ENCODE peak calls at places on chromosome 19, in eight cellular contexts. J is transverse colon, U is tibial nerve, R is ovary, S is K562, V is suprapubic skin, M is sigmoid colon, L is HepG2. X is an unnamed sample.
A peak's percentile ranks its signal among the peaks of the same experiment; 100 is the strongest.

GRCh38 chr19:48661746-48662145 is 11.1 kb downstream of the NTN5 start:
- DNase-seq in J (no peak), U (no peak), R (no peak), S (no peak), V (peak; percentile 61), M (no peak), L (no peak), X (no peak)

GRCh38 chr19:58356236-58356970 is 3.1 kb upstream of the A1BG start:
- DNase-seq in J (no peak), U (no peak), R (no peak), S (no peak), V (no peak), M (peak; percentile 46), L (no peak), X (no peak)

GRCh38 chr19:4342421-4343055 is 824 bp upstream of the MPND start:
- DNase-seq in J (peak; percentile 96), U (peak; percentile 89), R (peak; percentile 96), S (peak; percentile 97), V (peak; percentile 98), M (peak; percentile 99), L (peak; percentile 100), X (peak; percentile 88)

GRCh38 chr19:53982056-53982455 is 9.4 kb upstream of the CACNG6 start:
- DNase-seq in J (no peak), U (no peak), R (no peak), S (no peak), V (no peak), M (no peak), L (no peak), X (no peak)

GRCh38 chr19:21581646-21582045 is 76.2 kb downstream of the ZNF429 start:
- DNase-seq in J (no peak), U (no peak), R (no peak), S (no peak), V (no peak), M (no peak), L (no peak), X (no peak)

GRCh38 chr19:7673995-7674667 is 2.8 kb upstream of the MCEMP1 start:
- DNase-seq in J (peak; percentile 77), U (no peak), R (no peak), S (peak; percentile 90), V (peak; percentile 87), M (peak; percentile 83), L (peak; percentile 21), X (peak; percentile 47)

GRCh38 chr19:18157465-18158063 is 4.6 kb downstream of the PIK3R2 start:
- DNase-seq in J (no peak), U (no peak), R (no peak), S (no peak), V (no peak), M (no peak), L (no peak), X (no peak)

GRCh38 chr19:29964171-29964570 is 22.1 kb downstream of the URI1 start:
- DNase-seq in J (no peak), U (no peak), R (no peak), S (no peak), V (no peak), M (no peak), L (no peak), X (no peak)

GRCh38 chr19:2540646-2541454 is 64.9 kb downstream of the GADD45B start:
- DNase-seq in J (peak; percentile 82), U (peak; percentile 73), R (peak; percentile 83), S (no peak), V (peak; percentile 93), M (peak; percentile 98), L (peak; percentile 95), X (peak; percentile 87)

GRCh38 chr19:13366529-13367143 is 139.6 kb downstream of the CACNA1A start:
- DNase-seq in J (no peak), U (no peak), R (no peak), S (peak; percentile 57), V (no peak), M (no peak), L (no peak), X (peak; percentile 34)

GRCh38 chr19:3837332-3837731 is 31.5 kb downstream of the ZFR2 start:
- DNase-seq in J (no peak), U (no peak), R (no peak), S (no peak), V (no peak), M (no peak), L (no peak), X (no peak)

GRCh38 chr19:50051964-50052363 is 26.2 kb downstream of the ZNF473 start:
- DNase-seq in J (no peak), U (no peak), R (no peak), S (no peak), V (no peak), M (no peak), L (no peak), X (no peak)

GRCh38 chr19:14830702-14831101 is 4.3 kb downstream of the OR7A5 start:
- DNase-seq in J (no peak), U (no peak), R (no peak), S (no peak), V (no peak), M (no peak), L (no peak), X (no peak)

GRCh38 chr19:23512151-23512925 is 117.1 kb upstream of the ZNF91 start:
- DNase-seq in J (no peak), U (no peak), R (no peak), S (peak; percentile 6), V (no peak), M (no peak), L (no peak), X (no peak)

GRCh38 chr19:14555918-14556661 is 15.8 kb downstream of the NDUFB7 start:
- DNase-seq in J (no peak), U (no peak), R (no peak), S (no peak), V (no peak), M (no peak), L (no peak), X (no peak)

GRCh38 chr19:6744381-6745288 is 5.2 kb downstream of the TRIP10 start:
- DNase-seq in J (peak; percentile 90), U (peak; percentile 79), R (peak; percentile 93), S (no peak), V (peak; percentile 88), M (peak; percentile 97), L (no peak), X (peak; percentile 88)

DNA sequence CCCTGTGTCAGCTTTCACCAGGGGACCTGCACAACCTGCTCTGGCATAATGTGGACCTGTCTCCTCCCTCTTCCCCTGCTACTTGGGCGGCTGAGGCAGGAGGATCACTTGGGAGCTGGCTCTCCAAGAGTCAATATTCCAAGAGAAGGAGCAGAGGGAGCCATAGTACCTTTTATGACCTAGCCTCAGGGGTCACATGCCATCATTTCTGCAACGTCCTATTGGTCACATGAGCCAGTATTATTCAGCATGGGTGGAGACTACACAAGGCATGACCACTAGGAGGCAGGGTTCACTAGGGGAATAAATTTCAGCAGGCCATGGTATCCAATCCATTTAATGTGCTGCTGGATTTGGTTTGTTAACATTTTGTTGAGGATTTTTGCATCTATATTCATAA is 12.0 kb upstream of the SHFL start:
- DNase-seq in J (no peak), U (no peak), R (no peak), S (peak; percentile 79), V (no peak), M (no peak), L (peak; percentile 60), X (peak; percentile 62)
- TF ChIP-seq EP300 in J (no peak), U (no peak), R (no peak), S (no peak), V (no peak), M (no peak), L (no peak), X (no peak)

DNA sequence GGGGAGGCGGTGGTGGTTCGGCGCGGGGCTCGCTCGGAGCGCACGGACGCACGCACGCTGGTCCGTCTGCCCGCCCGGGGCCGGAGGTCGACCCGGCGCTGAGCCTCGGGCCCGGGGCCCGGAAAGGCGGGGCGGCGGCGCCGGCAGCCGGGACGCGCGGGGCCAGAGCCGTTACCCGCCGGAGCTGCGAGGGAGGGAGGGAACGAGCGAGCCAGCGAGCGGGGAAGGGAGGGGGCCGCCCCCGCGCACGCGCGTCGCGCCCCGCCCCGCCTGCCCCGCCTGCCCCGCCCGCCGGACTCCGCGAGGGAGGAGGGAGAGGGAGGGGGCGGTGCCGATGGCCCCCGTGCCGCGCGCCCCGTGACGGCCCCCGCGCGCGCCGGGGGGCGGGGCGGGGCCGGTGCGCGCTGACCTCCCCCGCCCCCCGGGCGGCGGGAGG is 15.0 kb downstream of the CIC start:
- DNase-seq in J (peak; percentile 89), U (peak; percentile 49), R (peak; percentile 86), S (peak; percentile 95), V (peak; percentile 84), M (peak; percentile 94), L (no peak), X (peak; percentile 86)
- H3K9me3 ChIP-seq in J (no peaks in the 10 kb centered on the region), U (no peaks in the 10 kb centered on the region), R (no peaks in the 10 kb centered on the region), S (no peaks in the 10 kb centered on the region), V (no peaks in the 10 kb centered on the region), M (no peaks in the 10 kb centered on the region), L (no peaks in the 10 kb centered on the region), X (no peaks in the 10 kb centered on the region)

DNA sequence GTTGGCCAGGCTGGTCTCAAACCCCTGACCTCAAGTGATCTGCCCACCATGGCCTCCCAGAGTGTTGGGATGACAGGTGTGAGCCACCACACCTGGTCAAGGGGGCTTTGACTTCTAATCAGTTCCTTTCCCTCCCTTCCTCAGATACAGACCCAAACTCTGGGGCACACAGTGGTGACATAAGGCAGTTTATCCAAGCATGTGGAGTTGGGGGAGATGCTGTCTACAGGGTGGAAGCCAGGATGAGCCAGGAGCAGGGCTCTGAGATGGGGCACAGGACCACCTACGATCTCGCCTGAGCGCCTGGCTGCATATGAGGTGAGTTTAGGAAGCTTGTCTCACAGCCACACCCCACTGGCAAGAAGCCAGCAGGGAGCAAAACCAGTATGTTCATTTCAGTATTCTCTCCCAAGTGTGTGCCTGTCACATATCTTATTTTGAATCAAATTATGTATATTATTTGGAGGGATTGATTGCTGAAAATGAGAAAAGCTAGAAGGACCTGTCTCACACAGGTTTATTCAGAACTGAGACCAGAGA is 67.7 kb downstream of the KCTD15 start:
- DNase-seq in J (peak; percentile 32), U (no peak), R (no peak), S (no peak), V (no peak), M (no peak), L (no peak), X (no peak)
- TF ChIP-seq EP300 in J (no peak), U (no peak), R (no peak), S (no peak), V (no peak), M (no peak), L (no peak), X (no peak)

DNA sequence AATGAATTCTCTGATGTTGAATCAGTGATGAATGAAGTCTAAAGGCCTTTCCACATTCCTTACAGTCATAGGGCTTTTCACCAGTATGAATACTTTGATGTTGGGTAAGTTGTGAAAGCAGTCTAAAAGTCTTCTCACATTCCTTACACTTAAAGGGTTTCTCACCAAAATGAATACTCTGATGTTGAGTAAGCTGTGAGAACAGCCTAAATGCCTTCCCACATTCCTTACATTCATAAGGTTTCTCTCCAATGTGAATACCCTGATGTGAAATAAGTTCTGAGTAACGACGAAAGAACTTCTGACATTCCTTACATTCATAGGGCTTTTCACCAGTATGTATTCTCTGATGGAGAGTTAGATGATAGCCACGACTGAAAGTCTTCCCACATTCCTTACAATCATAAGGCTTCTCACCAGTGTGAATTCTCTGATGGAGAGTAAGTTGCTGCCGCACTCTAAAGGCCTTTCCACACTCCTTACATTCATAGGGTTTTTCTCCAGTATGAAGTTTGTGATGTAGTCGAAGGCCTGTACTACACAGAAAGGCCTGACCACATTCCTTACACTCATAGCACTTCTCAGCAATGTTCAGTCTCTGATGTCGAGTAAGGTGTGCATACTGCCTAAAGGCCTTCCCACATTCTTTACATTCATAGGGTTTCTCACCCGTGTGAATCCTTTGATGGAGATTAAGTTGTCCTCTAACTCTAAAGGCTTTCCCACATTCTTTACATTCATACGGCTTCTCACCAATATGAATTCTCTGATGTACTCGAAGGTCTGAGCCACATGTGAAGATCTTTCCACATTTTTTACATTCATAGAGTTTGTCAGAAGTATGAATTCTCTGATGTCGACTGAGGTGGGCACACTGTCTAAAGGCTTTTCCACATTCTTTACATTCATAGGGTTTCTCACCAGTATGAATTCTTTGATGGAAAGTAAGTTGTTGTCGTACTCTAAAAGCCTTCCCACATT is 19.9 kb downstream of the ZFP30 start:
- DNase-seq in J (no peak), U (no peak), R (no peak), S (no peak), V (no peak), M (no peak), L (no peak), X (peak; percentile 23)
- H3K9me3 ChIP-seq in J (peaks cover 85% of the 10 kb centered on the region), U (peaks cover 98% of the 10 kb centered on the region), R (peaks cover 3% of the 10 kb centered on the region), S (peaks cover 8% of the 10 kb centered on the region), V (peaks cover 65% of the 10 kb centered on the region), M (peaks cover 29% of the 10 kb centered on the region), L (peaks cover 89% of the 10 kb centered on the region), X (peaks cover 97% of the 10 kb centered on the region)

X was measured in A549.